ENCODE peak calls at places on chromosomes 2 and 18, in six cellular contexts. X is WTC11, R is K562, L is H1, V is GM12878, S is HepG2. E is an unnamed sample.

GRCh38 chr18:63897072-63897471 is 9.6 kb downstream of the SERPINB2 start:
- DNase-seq in X (no peak), R (no peak), L (no peak), V (no peak), S (no peak), E (no peak)

GRCh38 chr2:143545643-143546275 is 416.5 kb downstream of the ARHGAP15 start:
- DNase-seq in X (no peak), R (no peak), L (no peak), V (no peak), S (no peak), E (no peak)

GRCh38 chr2:126793885-126794613 is 104.6 kb upstream of the TEX51 start:
- DNase-seq in X (peak), R (no peak), L (no peak), V (no peak), S (no peak), E (peak)

GRCh38 chr18:48542513-48543181 is 3.8 kb downstream of the CTIF start:
- DNase-seq in X (peak), R (peak), L (no peak), V (no peak), S (no peak), E (peak)

GRCh38 chr2:172921538-172922236 is 154.0 kb upstream of the MAP3K20 start:
- DNase-seq in X (no peak), R (no peak), L (no peak), V (no peak), S (no peak), E (no peak)

GRCh38 chr18:944440-944839 is 39.8 kb downstream of the ADCYAP1 start:
- DNase-seq in X (no peak), R (no peak), L (no peak), V (no peak), S (no peak), E (no peak)

GRCh38 chr2:133607679-133608078 is 39.4 kb upstream of the NCKAP5 start:
- DNase-seq in X (no peak), R (no peak), L (no peak), V (no peak), S (no peak), E (no peak)

GRCh38 chr2:18834341-18834740 is 245.0 kb upstream of the NT5C1B start:
- DNase-seq in X (no peak), R (no peak), L (no peak), V (no peak), S (no peak), E (no peak)

GRCh38 chr18:79517322-79517721 is 121.6 kb downstream of the NFATC1 start:
- DNase-seq in X (no peak), R (peak), L (no peak), V (no peak), S (no peak), E (peak)

GRCh38 chr2:226726546-226726945 is 73.1 kb downstream of the IRS1 start:
- DNase-seq in X (no peak), R (no peak), L (no peak), V (no peak), S (no peak), E (no peak)

GRCh38 chr18:32888311-32888710 is 115.5 kb upstream of the KLHL14 start:
- DNase-seq in X (no peak), R (no peak), L (no peak), V (no peak), S (no peak), E (no peak)

GRCh38 chr2:170462433-170463205 is 252.5 kb upstream of the SP5 start:
- DNase-seq in X (no peak), R (peak), L (no peak), V (no peak), S (no peak), E (peak)

GRCh38 chr18:45171575-45172225 is 443.6 kb upstream of the SLC14A2 start:
- DNase-seq in X (no peak), R (no peak), L (no peak), V (no peak), S (no peak), E (no peak)

GRCh38 chr2:18932864-18933263 is 343.5 kb upstream of the NT5C1B start:
- DNase-seq in X (no peak), R (no peak), L (no peak), V (no peak), S (no peak), E (no peak)

GRCh38 chr2:119476301-119477117 is 44.9 kb downstream of the TMEM37 start:
- DNase-seq in X (peak), R (peak), L (peak), V (no peak), S (peak), E (peak)

GRCh38 chr2:22002066-22002465 is 878.3 kb downstream of the TDRD15 start:
- DNase-seq in X (no peak), R (no peak), L (no peak), V (no peak), S (no peak), E (no peak)

GRCh38 chr2:154452906-154453493 is 245.5 kb upstream of the KCNJ3 start:
- DNase-seq in X (no peak), R (no peak), L (no peak), V (peak), S (no peak), E (peak)

GRCh38 chr2:224850081-224850480 is 133.9 kb upstream of the CCDC195 start:
- DNase-seq in X (no peak), R (no peak), L (no peak), V (no peak), S (no peak), E (no peak)

GRCh38 chr2:232728785-232729184 is 31.7 kb downstream of the GIGYF2 start:
- DNase-seq in X (no peak), R (no peak), L (no peak), V (no peak), S (no peak), E (no peak)

GRCh38 chr2:232731470-232731869 is 34.3 kb downstream of the GIGYF2 start:
- DNase-seq in X (no peak), R (no peak), L (no peak), V (no peak), S (no peak), E (no peak)
- TF ChIP-seq CREB1 in X (no peak), R (no peak), L (no peak), V (no peak), S (no peak), E (no peak)

GRCh38 chr2:46818141-46818552 is 97.5 kb downstream of the MCFD2 start:
- DNase-seq in X (no peak), R (no peak), L (no peak), V (no peak), S (no peak), E (no peak)

GRCh38 chr2:46825231-46825957 is 90.2 kb downstream of the MCFD2 start:
- DNase-seq in X (no peak), R (no peak), L (no peak), V (no peak), S (no peak), E (no peak)

GRCh38 chr2:46818819-46819218 is 96.8 kb downstream of the MCFD2 start:
- DNase-seq in X (no peak), R (no peak), L (no peak), V (no peak), S (no peak), E (no peak)

GRCh38 chr2:46824611-46825010 is 91.0 kb downstream of the MCFD2 start:
- DNase-seq in X (no peak), R (no peak), L (no peak), V (no peak), S (no peak), E (no peak)

DNA sequence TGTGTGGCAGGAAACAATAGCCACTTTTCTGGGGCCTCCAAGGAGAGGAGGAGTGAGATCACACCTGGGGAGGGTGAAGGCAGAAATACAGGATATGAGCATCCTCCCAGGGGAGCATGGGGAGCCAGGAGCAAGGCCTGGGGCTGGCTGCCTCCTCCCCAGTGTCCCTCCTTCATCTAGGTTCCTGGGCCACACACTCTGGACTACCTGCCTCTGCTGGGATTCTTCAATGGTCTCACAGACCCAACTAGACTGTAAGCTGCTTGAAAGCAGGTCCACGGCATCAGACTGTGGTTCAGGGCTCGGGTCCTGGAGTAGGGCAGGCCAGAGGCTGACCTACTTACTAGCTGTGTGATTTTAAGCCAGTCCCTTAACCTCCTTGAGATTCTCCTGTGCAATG is 94.0 kb downstream of the MCFD2 start:
- DNase-seq in X (no peak), R (no peak), L (no peak), V (no peak), S (no peak), E (no peak)
- TF ChIP-seq CREB1 in X (no peak), R (no peak), L (no peak), V (no peak), S (no peak), E (no peak)

GRCh38 chr2:197236816-197237215 is 73.8 kb downstream of the ANKRD44 start:
- DNase-seq in X (no peak), R (no peak), L (no peak), V (no peak), S (no peak), E (no peak)

GRCh38 chr2:197239434-197239833 is 71.1 kb downstream of the ANKRD44 start:
- DNase-seq in X (no peak), R (no peak), L (no peak), V (no peak), S (no peak), E (no peak)

GRCh38 chr2:197240018-197240712 is 70.4 kb downstream of the ANKRD44 start:
- DNase-seq in X (no peak), R (no peak), L (no peak), V (no peak), S (no peak), E (no peak)

GRCh38 chr2:197236159-197236558 is 74.4 kb downstream of the ANKRD44 start:
- DNase-seq in X (no peak), R (no peak), L (no peak), V (no peak), S (no peak), E (no peak)

GRCh38 chr2:197237720-197238370 is 72.7 kb downstream of the ANKRD44 start:
- DNase-seq in X (no peak), R (no peak), L (no peak), V (no peak), S (no peak), E (no peak)
- TF ChIP-seq CREB1 in X (no peak), R (no peak), L (no peak), V (no peak), S (no peak), E (no peak)

DNA sequence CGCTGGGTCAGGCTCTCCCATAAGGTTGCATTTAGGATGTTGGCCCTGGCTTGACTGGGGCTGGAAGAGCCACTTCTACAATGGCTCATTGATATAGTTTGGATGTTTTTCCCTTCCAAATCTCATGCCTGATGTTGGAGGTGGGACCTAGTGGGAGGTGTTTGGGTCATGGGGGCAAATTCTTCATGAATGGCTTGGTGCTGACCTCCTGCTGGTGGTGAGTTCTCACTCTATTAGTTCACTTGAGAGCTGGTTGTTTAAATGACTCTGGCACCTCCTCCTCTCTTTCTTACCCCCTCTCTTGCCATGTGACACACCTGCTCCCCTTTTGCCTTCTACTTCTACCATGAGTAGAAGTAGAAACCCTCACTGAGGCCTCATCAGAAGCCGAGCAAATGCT is 20.5 kb downstream of the ACOXL start:
- DNase-seq in X (no peak), R (no peak), L (no peak), V (no peak), S (no peak), E (no peak)
- TF ChIP-seq CREB1 in X (no peak), R (no peak), L (no peak), V (no peak), S (no peak), E (no peak)

DNA sequence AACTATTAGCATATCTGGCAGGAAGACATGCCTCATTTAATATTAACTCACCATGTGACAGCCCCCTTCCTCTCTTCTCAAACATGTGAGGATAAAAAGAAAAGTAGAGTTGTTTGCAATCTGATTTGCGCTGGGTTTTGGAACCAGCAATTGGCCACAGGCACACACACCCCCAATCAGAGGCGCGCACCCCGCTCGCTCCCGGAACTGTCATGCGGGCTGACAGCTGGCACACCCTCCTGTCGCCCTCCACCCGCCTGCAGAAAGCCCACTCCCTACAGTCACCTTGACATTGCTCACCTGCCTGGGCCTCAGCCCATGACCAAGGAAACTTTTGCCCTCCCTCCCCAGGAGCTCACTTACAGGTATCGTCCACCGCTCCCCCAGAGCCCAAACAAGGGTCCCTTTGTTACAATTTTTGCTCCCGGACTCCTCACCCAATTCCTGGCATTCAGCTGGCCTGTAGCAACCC is 1.1 kb downstream of the COBLL1 start:
- DNase-seq in X (peak), R (no peak), L (no peak), V (no peak), S (peak), E (peak)
- TF ChIP-seq CREB1 in X (no peak), R (no peak), L (no peak), V (no peak), S (no peak), E (no peak)

GRCh38 chr2:45882707-45883106 is 231.2 kb downstream of the PRKCE start:
- DNase-seq in X (no peak), R (no peak), L (no peak), V (no peak), S (no peak), E (no peak)

GRCh38 chr2:45883601-45884000 is 232.1 kb downstream of the PRKCE start:
- DNase-seq in X (no peak), R (no peak), L (no peak), V (no peak), S (no peak), E (no peak)

GRCh38 chr2:45881970-45882581 is 230.6 kb downstream of the PRKCE start:
- DNase-seq in X (no peak), R (no peak), L (no peak), V (no peak), S (no peak), E (no peak)

GRCh38 chr2:45885111-45885685 is 233.7 kb downstream of the PRKCE start:
- DNase-seq in X (no peak), R (no peak), L (no peak), V (no peak), S (no peak), E (no peak)

DNA sequence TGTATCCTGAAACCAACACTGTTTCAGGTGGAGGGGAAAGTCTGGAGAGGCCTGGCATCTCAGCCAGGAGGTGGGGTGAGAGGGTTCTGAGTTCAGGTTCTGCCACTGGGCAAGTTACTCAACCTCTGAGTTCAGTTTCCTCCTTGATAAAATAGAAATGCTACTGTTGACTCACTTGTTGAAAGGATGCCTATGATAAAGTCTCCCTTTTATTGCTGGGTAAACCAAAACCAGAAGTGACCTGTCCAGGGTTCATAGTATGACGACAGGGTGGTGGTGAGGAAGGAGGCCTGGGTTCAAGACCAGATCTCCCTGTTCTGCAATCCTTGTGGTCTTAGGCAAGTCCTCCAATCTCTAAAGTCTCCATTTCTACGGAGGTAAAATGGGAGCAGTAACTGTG is 232.7 kb downstream of the PRKCE start:
- DNase-seq in X (no peak), R (no peak), L (no peak), V (no peak), S (no peak), E (no peak)
- TF ChIP-seq CREB1 in X (no peak), R (no peak), L (no peak), V (no peak), S (no peak), E (no peak)